ENCODE peak calls at places on chromosomes 11 and 22, in five cellular contexts. O is stimulated activated CD4-positive, alpha-beta T cell treated with anti-CD3 and anti-CD28 coated beads, Interleukin-15, amount 100 ng/mL, for 1 hour; H is fibroblast of the aortic adventitia; G is stimulated activated CD8-positive, alpha-beta memory T cell treated with anti-CD3 and anti-CD28 coated beads, Interleukin-2, amount 100 ng/mL, for 48 hours; S is mucosa of descending colon. U is an unnamed sample.

GRCh38 chr11:66068154-66068821 is 1.8 kb upstream of the PACS1 start:
- DNase-seq in O (peak; percentile 61), H (peak; percentile 73), G (peak; percentile 70), S (peak; percentile 84), U (peak; percentile 60)

GRCh38 chr11:124068711-124069110 is 27.6 kb upstream of the OR10G7 start:
- DNase-seq in O (no peak), H (no peak), G (no peak), S (no peak), U (no peak)

GRCh38 chr11:117449111-117449693 is 121.5 kb downstream of the CEP164 start:
- DNase-seq in O (no peak), H (no peak), G (no peak), S (no peak), U (no peak)

GRCh38 chr11:1373536-1374214 is 16.1 kb upstream of the BRSK2 start:
- DNase-seq in O (no peak), H (no peak), G (no peak), S (no peak), U (no peak)

GRCh38 chr11:9716275-9717039 is 52.6 kb downstream of the SWAP70 start:
- DNase-seq in O (no peak), H (peak; percentile 94), G (no peak), S (no peak), U (peak; percentile 19)

GRCh38 chr22:24510694-24511625 is 15.8 kb downstream of the UPB1 start:
- DNase-seq in O (no peak), H (peak; percentile 82), G (no peak), S (no peak), U (no peak)

GRCh38 chr11:111982019-111982464 is 43.2 kb upstream of the DLAT start:
- DNase-seq in O (peak; percentile 24), H (peak; percentile 53), G (peak; percentile 13), S (peak; percentile 94), U (peak; percentile 32)

GRCh38 chr11:18071098-18071705 is 25.1 kb upstream of the TPH1 start:
- DNase-seq in O (no peak), H (no peak), G (no peak), S (no peak), U (no peak)

GRCh38 chr11:28176231-28176853 is 68.2 kb downstream of the METTL15 start:
- DNase-seq in O (no peak), H (peak; percentile 13), G (no peak), S (no peak), U (no peak)

GRCh38 chr11:64720640-64721358 is 2.2 kb downstream of the NRXN2 start:
- DNase-seq in O (no peak), H (no peak), G (no peak), S (no peak), U (no peak)

GRCh38 chr11:36073411-36074203 is 129.7 kb downstream of the LDLRAD3 start:
- DNase-seq in O (no peak), H (peak; percentile 63), G (no peak), S (no peak), U (no peak)

GRCh38 chr22:20111045-20111688 is 4.7 kb upstream of the RANBP1 start:
- DNase-seq in O (no peak), H (no peak), G (peak; percentile 32), S (no peak), U (peak; percentile 58)

GRCh38 chr11:69008774-69009440 is 4.1 kb downstream of the MRGPRF start:
- DNase-seq in O (no peak), H (peak; percentile 97), G (no peak), S (peak; percentile 76), U (no peak)

GRCh38 chr11:105361651-105362050 is 222.1 kb upstream of the CARD18 start:
- DNase-seq in O (no peak), H (no peak), G (no peak), S (no peak), U (no peak)

GRCh38 chr11:82765466-82766034 is 31.9 kb upstream of the FAM181B start:
- DNase-seq in O (no peak), H (no peak), G (no peak), S (peak; percentile 44), U (no peak)

GRCh38 chr11:100677796-100678195 is 9.3 kb upstream of the ARHGAP42 start:
- DNase-seq in O (no peak), H (no peak), G (no peak), S (no peak), U (no peak)

GRCh38 chr11:133902506-133902905 is 54.3 kb downstream of the IGSF9B start:
- DNase-seq in O (no peak), H (no peak), G (no peak), S (no peak), U (no peak)

GRCh38 chr11:128484172-128484571 is 103.2 kb downstream of the ETS1 start:
- DNase-seq in O (no peak), H (no peak), G (no peak), S (no peak), U (no peak)

GRCh38 chr11:82858556-82859091 is 41.6 kb downstream of the PRCP start:
- DNase-seq in O (no peak), H (peak; percentile 82), G (no peak), S (no peak), U (no peak)

GRCh38 chr22:27460596-27461347 is 340.8 kb downstream of the MN1 start:
- DNase-seq in O (no peak), H (peak; percentile 94), G (no peak), S (peak; percentile 28), U (no peak)

GRCh38 chr11:16781821-16782220 is 43.4 kb downstream of the C11orf58 start:
- DNase-seq in O (no peak), H (no peak), G (no peak), S (no peak), U (no peak)

GRCh38 chr11:63490551-63491239 is at the start of gene PLAAT5:
- DNase-seq in O (peak; percentile 10), H (peak; percentile 14), G (no peak), S (peak; percentile 20), U (no peak)

GRCh38 chr11:9817191-9817590 is 153.3 kb downstream of the SWAP70 start:
- DNase-seq in O (no peak), H (no peak), G (no peak), S (no peak), U (no peak)

GRCh38 chr11:47538741-47539575 is 14.0 kb downstream of the CELF1 start:
- DNase-seq in O (no peak), H (peak; percentile 33), G (no peak), S (no peak), U (no peak)

GRCh38 chr11:16812274-16812673 is 73.8 kb downstream of the C11orf58 start:
- DNase-seq in O (no peak), H (no peak), G (no peak), S (no peak), U (no peak)

GRCh38 chr11:11724994-11725393 is 103.2 kb upstream of the GALNT18 start:
- DNase-seq in O (no peak), H (no peak), G (no peak), S (no peak), U (no peak)

GRCh38 chr11:14894657-14895598 is 2.9 kb upstream of the CYP2R1 start:
- DNase-seq in O (no peak), H (peak; percentile 77), G (peak; percentile 13), S (peak; percentile 37), U (no peak)

GRCh38 chr11:96199563-96200025 is 143.4 kb downstream of the MAML2 start:
- DNase-seq in O (no peak), H (peak; percentile 60), G (no peak), S (no peak), U (no peak)

GRCh38 chr22:49093192-49093880 is 734.3 kb downstream of the BRD1 start:
- DNase-seq in O (no peak), H (no peak), G (no peak), S (no peak), U (no peak)

GRCh38 chr22:20509344-20510047 is 2.1 kb downstream of the MED15 start:
- DNase-seq in O (peak; percentile 29), H (peak; percentile 94), G (peak; percentile 29), S (peak; percentile 84), U (no peak)

GRCh38 chr22:50209893-50210292 is 9.1 kb downstream of the SELENOO start:
- DNase-seq in O (peak; percentile 52), H (peak; percentile 72), G (peak; percentile 50), S (peak; percentile 84), U (peak; percentile 82)

GRCh38 chr11:44600739-44601416 is 35.4 kb downstream of the CD82 start:
- DNase-seq in O (no peak), H (no peak), G (no peak), S (no peak), U (peak; percentile 45)